ENCODE peak calls at places on chromosomes 11 and 22, in six cellular contexts. One of them, this sample, is unnamed.

GRCh38 chr22:49949914-49950292 is 10.7 kb upstream of the PIM3 start:
- DNase-seq in endodermal cell: peak; percentile 53
- DNase-seq in cardiac fibroblast: no peak
- DNase-seq in hepatocyte: no peak
- DNase-seq in astrocyte of the cerebellum: no peak
- DNase-seq in AG10803: no peak
- DNase-seq in this sample: no peak

GRCh38 chr11:843818-844692 is 1.4 kb downstream of the TSPAN4 start:
- DNase-seq in endodermal cell: peak; percentile 96
- DNase-seq in cardiac fibroblast: peak; percentile 99
- DNase-seq in hepatocyte: peak; percentile 81
- DNase-seq in astrocyte of the cerebellum: peak; percentile 91
- DNase-seq in AG10803: peak; percentile 98
- DNase-seq in this sample: peak; percentile 83

GRCh38 chr11:119324124-119324665 is 7.3 kb upstream of the MCAM start:
- DNase-seq in endodermal cell: no peak
- DNase-seq in cardiac fibroblast: no peak
- DNase-seq in hepatocyte: no peak
- DNase-seq in astrocyte of the cerebellum: no peak
- DNase-seq in AG10803: no peak
- DNase-seq in this sample: no peak

GRCh38 chr11:534592-535518 is 521 bp downstream of the HRAS start:
- DNase-seq in endodermal cell: peak; percentile 69
- DNase-seq in cardiac fibroblast: peak; percentile 20
- DNase-seq in hepatocyte: peak; percentile 55
- DNase-seq in astrocyte of the cerebellum: no peak
- DNase-seq in AG10803: peak; percentile 25
- DNase-seq in this sample: peak; percentile 16

GRCh38 chr11:60307507-60308195 is 19.4 kb upstream of the MS4A6E start:
- DNase-seq in endodermal cell: no peak
- DNase-seq in cardiac fibroblast: no peak
- DNase-seq in hepatocyte: no peak
- DNase-seq in astrocyte of the cerebellum: no peak
- DNase-seq in AG10803: no peak
- DNase-seq in this sample: no peak

GRCh38 chr11:66277475-66278391 is at the start of gene CNIH2:
- DNase-seq in endodermal cell: peak; percentile 83
- DNase-seq in cardiac fibroblast: no peak
- DNase-seq in hepatocyte: peak; percentile 68
- DNase-seq in astrocyte of the cerebellum: no peak
- DNase-seq in AG10803: no peak
- DNase-seq in this sample: peak; percentile 16

GRCh38 chr11:106463796-106464201 is 386.3 kb downstream of the AASDHPPT start:
- DNase-seq in endodermal cell: no peak
- DNase-seq in cardiac fibroblast: peak; percentile 85
- DNase-seq in hepatocyte: no peak
- DNase-seq in astrocyte of the cerebellum: no peak
- DNase-seq in AG10803: no peak
- DNase-seq in this sample: no peak

GRCh38 chr11:10382518-10382917 is 72.5 kb upstream of the AMPD3 start:
- DNase-seq in endodermal cell: peak; percentile 81
- DNase-seq in cardiac fibroblast: no peak
- DNase-seq in hepatocyte: no peak
- DNase-seq in astrocyte of the cerebellum: no peak
- DNase-seq in AG10803: no peak
- DNase-seq in this sample: no peak

GRCh38 chr22:26486394-26486793 is 2.7 kb downstream of the SRRD start:
- DNase-seq in endodermal cell: no peak
- DNase-seq in cardiac fibroblast: no peak
- DNase-seq in hepatocyte: no peak
- DNase-seq in astrocyte of the cerebellum: no peak
- DNase-seq in AG10803: no peak
- DNase-seq in this sample: no peak

DNA sequence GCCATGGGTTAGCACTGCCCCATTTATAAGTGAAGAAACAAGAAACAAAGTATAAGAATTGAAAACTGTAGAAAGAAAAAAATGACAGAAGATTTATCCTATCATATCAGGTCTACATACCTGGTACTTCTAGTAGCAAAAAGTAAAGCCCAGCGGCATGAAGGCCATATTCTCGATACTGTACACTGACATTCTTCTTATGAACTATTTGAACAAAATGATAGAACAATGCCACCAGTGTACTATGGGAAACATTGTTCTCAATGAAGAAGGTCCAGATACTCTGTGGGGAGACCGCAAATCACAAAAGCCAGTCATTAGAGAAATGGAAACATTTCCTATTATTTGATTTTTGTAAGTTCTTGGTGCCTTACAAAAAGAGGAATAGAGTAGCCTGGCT is 7.0 kb downstream of the NCAPD3 start:
- DNase-seq in endodermal cell: no peak
- DNase-seq in cardiac fibroblast: no peak
- DNase-seq in hepatocyte: no peak
- DNase-seq in astrocyte of the cerebellum: no peak
- DNase-seq in AG10803: no peak
- DNase-seq in this sample: no peak
- H3K4me3 ChIP-seq in endodermal cell: no peak overlapping the region
- H3K4me3 ChIP-seq in cardiac fibroblast: no peak overlapping the region
- H3K4me3 ChIP-seq in hepatocyte: no peak overlapping the region
- H3K4me3 ChIP-seq in astrocyte of the cerebellum: no peak overlapping the region
- H3K4me3 ChIP-seq in AG10803: no peak overlapping the region
- H3K4me3 ChIP-seq in this sample: no peak overlapping the region

GRCh38 chr11:72719551-72719950 is 32.7 kb downstream of the ARAP1 start:
- DNase-seq in endodermal cell: no peak
- DNase-seq in cardiac fibroblast: no peak
- DNase-seq in hepatocyte: no peak
- DNase-seq in astrocyte of the cerebellum: no peak
- DNase-seq in AG10803: no peak
- DNase-seq in this sample: no peak
- H3K4me3 ChIP-seq in endodermal cell: no peak overlapping the region
- H3K4me3 ChIP-seq in cardiac fibroblast: no peak overlapping the region
- H3K4me3 ChIP-seq in hepatocyte: no peak overlapping the region
- H3K4me3 ChIP-seq in astrocyte of the cerebellum: no peak overlapping the region
- H3K4me3 ChIP-seq in AG10803: peak overlapping the region; percentile 84
- H3K4me3 ChIP-seq in this sample: no peak overlapping the region

GRCh38 chr11:95559899-95560298 is 229.7 kb downstream of the FAM76B start:
- DNase-seq in endodermal cell: no peak
- DNase-seq in cardiac fibroblast: no peak
- DNase-seq in hepatocyte: no peak
- DNase-seq in astrocyte of the cerebellum: no peak
- DNase-seq in AG10803: no peak
- DNase-seq in this sample: no peak
- H3K4me3 ChIP-seq in endodermal cell: no peak overlapping the region
- H3K4me3 ChIP-seq in cardiac fibroblast: no peak overlapping the region
- H3K4me3 ChIP-seq in hepatocyte: no peak overlapping the region
- H3K4me3 ChIP-seq in astrocyte of the cerebellum: no peak overlapping the region
- H3K4me3 ChIP-seq in AG10803: no peak overlapping the region
- H3K4me3 ChIP-seq in this sample: no peak overlapping the region

DNA sequence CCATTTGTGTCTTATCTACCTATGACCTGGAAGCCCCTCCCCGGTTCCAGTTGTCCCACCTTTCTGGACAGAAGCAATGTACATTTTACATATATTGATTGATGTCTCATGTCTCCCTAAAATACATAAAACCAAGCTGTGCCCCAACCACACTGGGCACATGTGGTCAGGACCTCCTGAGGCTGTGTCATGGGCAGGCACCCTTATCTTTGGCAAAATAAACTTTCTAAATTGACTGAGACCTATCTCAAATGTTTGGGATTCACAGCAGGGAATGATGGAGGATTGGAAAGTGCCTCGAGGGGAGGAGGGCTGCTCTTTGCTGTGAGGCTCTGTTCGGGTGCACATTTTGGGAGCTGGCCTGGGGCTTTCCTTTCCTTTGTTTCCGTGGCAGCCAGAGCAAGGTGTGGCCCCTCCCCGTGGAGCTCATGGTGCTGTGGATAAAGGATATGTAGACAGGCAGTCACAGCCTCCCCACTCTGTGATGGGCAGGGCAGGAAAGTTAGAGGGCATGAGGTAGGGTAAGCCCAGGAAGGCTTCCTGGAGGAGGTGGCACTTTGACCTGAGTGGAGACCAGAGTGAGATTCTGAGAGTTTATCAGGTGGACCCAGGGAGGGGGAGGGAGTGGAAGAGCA is 615.6 kb downstream of the TBC1D22A start:
- DNase-seq in endodermal cell: no peak
- DNase-seq in cardiac fibroblast: no peak
- DNase-seq in hepatocyte: no peak
- DNase-seq in astrocyte of the cerebellum: no peak
- DNase-seq in AG10803: no peak
- DNase-seq in this sample: no peak
- H3K4me3 ChIP-seq in endodermal cell: peak overlapping the region; percentile 49
- H3K4me3 ChIP-seq in cardiac fibroblast: no peak overlapping the region
- H3K4me3 ChIP-seq in hepatocyte: no peak overlapping the region
- H3K4me3 ChIP-seq in astrocyte of the cerebellum: no peak overlapping the region
- H3K4me3 ChIP-seq in AG10803: no peak overlapping the region
- H3K4me3 ChIP-seq in this sample: no peak overlapping the region

GRCh38 chr11:125904678-125905077 is 370 bp downstream of the DDX25 start:
- DNase-seq in endodermal cell: no peak
- DNase-seq in cardiac fibroblast: no peak
- DNase-seq in hepatocyte: no peak
- DNase-seq in astrocyte of the cerebellum: no peak
- DNase-seq in AG10803: no peak
- DNase-seq in this sample: no peak

GRCh38 chr11:125902315-125902926 is 585 bp downstream of the PUS3 start:
- DNase-seq in endodermal cell: no peak
- DNase-seq in cardiac fibroblast: peak; percentile 9
- DNase-seq in hepatocyte: no peak
- DNase-seq in astrocyte of the cerebellum: no peak
- DNase-seq in AG10803: no peak
- DNase-seq in this sample: no peak

GRCh38 chr11:125903753-125904659 is at the start of gene DDX25:
- DNase-seq in endodermal cell: peak; percentile 89
- DNase-seq in cardiac fibroblast: no peak
- DNase-seq in hepatocyte: peak; percentile 43
- DNase-seq in astrocyte of the cerebellum: no peak
- DNase-seq in AG10803: no peak
- DNase-seq in this sample: peak; percentile 69

GRCh38 chr11:125902927-125903752 is at the start of gene PUS3:
- DNase-seq in endodermal cell: peak; percentile 95
- DNase-seq in cardiac fibroblast: peak; percentile 86
- DNase-seq in hepatocyte: peak; percentile 94
- DNase-seq in astrocyte of the cerebellum: peak; percentile 58
- DNase-seq in AG10803: peak; percentile 78
- DNase-seq in this sample: peak; percentile 90

DNA sequence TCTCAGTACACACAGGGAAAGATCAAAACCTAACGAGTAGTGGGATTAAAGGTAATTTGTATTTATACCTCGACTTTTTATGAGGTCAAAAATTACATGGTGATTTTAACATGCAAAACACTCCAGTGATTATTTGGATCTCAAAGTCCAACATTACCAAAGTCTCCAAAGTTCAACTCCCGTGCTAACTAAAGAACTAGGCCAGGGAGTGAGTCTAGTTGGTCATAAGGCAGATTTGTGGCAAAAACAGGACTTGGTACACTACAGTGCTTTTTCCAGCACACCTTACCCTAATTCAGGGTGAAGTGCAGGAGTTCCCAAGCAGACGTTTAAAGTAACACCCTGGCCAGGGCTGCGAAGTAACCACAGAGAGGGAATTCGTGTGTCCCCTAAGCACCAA is 1.1 kb downstream of the PUS3 start:
- DNase-seq in endodermal cell: no peak
- DNase-seq in cardiac fibroblast: no peak
- DNase-seq in hepatocyte: no peak
- DNase-seq in astrocyte of the cerebellum: no peak
- DNase-seq in AG10803: no peak
- DNase-seq in this sample: no peak
- H3K4me3 ChIP-seq in endodermal cell: no peak overlapping the region
- H3K4me3 ChIP-seq in cardiac fibroblast: no peak overlapping the region
- H3K4me3 ChIP-seq in hepatocyte: no peak overlapping the region
- H3K4me3 ChIP-seq in astrocyte of the cerebellum: no peak overlapping the region
- H3K4me3 ChIP-seq in AG10803: no peak overlapping the region
- H3K4me3 ChIP-seq in this sample: peak overlapping the region; percentile 90

DNA sequence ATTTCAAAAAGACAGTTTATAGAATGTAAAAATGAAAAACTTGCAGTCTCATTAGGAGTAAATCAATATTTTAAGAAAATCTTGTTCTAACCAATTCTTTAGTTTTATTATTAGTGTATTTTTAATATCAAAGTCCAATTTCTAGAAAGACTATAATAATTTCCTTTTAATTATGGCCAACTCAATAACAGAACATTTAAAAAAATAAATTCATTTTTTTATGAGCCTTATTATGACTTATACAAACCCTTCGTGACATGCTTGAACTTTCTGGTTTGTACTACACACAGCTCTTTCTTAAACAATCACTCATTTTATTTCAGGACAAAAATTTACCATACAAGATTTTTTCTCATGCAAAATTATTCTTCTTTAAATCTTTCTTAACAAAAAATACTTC is 11.7 kb upstream of the MRGPRE start:
- DNase-seq in endodermal cell: no peak
- DNase-seq in cardiac fibroblast: no peak
- DNase-seq in hepatocyte: no peak
- DNase-seq in astrocyte of the cerebellum: no peak
- DNase-seq in AG10803: no peak
- DNase-seq in this sample: no peak
- H3K4me3 ChIP-seq in endodermal cell: peak overlapping the region; percentile 62
- H3K4me3 ChIP-seq in cardiac fibroblast: no peak overlapping the region
- H3K4me3 ChIP-seq in hepatocyte: no peak overlapping the region
- H3K4me3 ChIP-seq in astrocyte of the cerebellum: no peak overlapping the region
- H3K4me3 ChIP-seq in AG10803: no peak overlapping the region
- H3K4me3 ChIP-seq in this sample: no peak overlapping the region

This sample was measured in cardiac muscle cell.